ENCODE peak calls at places on chromosome 12, in seven cellular contexts. C, E, B, X, Y, S and T are unnamed samples.

GRCh38 chr12:49671051-49671765 is 36.0 kb downstream of the FMNL3 start:
- DNase-seq in X (no peak), S (no peak), B (no peak), Y (no peak), C (no peak), E (no peak), T (peak)

GRCh38 chr12:47905313-47905730 is 528 bp upstream of the VDR start:
- DNase-seq in X (no peak), S (peak), Y (no peak), C (no peak), E (no peak), B (no peak), T (no peak)

GRCh38 chr12:116130431-116130830 is 147.1 kb downstream of the MED13L start:
- DNase-seq in B (no peak), C (no peak), S (no peak), X (no peak), Y (no peak), E (no peak), T (no peak)

GRCh38 chr12:89901319-89901718 is 192.7 kb upstream of the ATP2B1 start:
- DNase-seq in B (no peak), C (no peak), X (no peak), E (no peak), Y (no peak), S (no peak), T (no peak)

GRCh38 chr12:81573228-81573627 is 185.9 kb downstream of the PPFIA2 start:
- DNase-seq in S (no peak), B (no peak), E (peak), C (peak), Y (peak), X (no peak), T (no peak)

GRCh38 chr12:72270246-72270645 is 1.9 kb upstream of the TRHDE start:
- DNase-seq in B (no peak), X (no peak), E (peak), S (no peak), C (no peak), Y (no peak), T (no peak)

GRCh38 chr12:91852646-91853045 is 293.0 kb downstream of the BTG1 start:
- DNase-seq in X (no peak), C (peak), B (no peak), S (no peak), E (peak), Y (peak), T (no peak)

GRCh38 chr12:8508224-8508623 is 5.1 kb upstream of the CLEC4D start:
- DNase-seq in X (no peak), E (no peak), Y (no peak), S (no peak), B (no peak), C (no peak), T (no peak)

GRCh38 chr12:57720606-57721595 is 17.6 kb downstream of the AGAP2 start:
- DNase-seq in E (no peak), S (no peak), C (no peak), B (peak), Y (no peak), X (no peak), T (no peak)

GRCh38 chr12:14960548-14961465 is 594 bp downstream of the ARHGDIB start:
- DNase-seq in Y (peak), E (no peak), B (no peak), X (no peak), S (no peak), C (no peak), T (peak)

GRCh38 chr12:131795688-131796410 is 32.3 kb upstream of the MMP17 start:
- DNase-seq in C (no peak), X (no peak), Y (no peak), S (no peak), E (no peak), B (no peak), T (no peak)

GRCh38 chr12:19971396-19971802 is 396.9 kb upstream of the PDE3A start:
- DNase-seq in S (peak), B (no peak), E (peak), X (no peak), C (peak), Y (peak), T (no peak)

GRCh38 chr12:39795481-39795880 is 175.9 kb upstream of the ABCD2 start:
- DNase-seq in X (no peak), C (no peak), B (no peak), Y (no peak), S (no peak), E (no peak), T (no peak)

GRCh38 chr12:51924551-51925399 is 17.5 kb downstream of the ACVRL1 start:
- DNase-seq in Y (no peak), C (no peak), S (no peak), X (no peak), E (no peak), B (no peak), T (no peak)

GRCh38 chr12:120229583-120230325 is 28.8 kb upstream of the RPLP0 start:
- DNase-seq in S (no peak), E (peak), B (no peak), Y (peak), X (no peak), C (no peak), T (no peak)

GRCh38 chr12:9634177-9634803 is 26.6 kb upstream of the KLRB1 start:
- DNase-seq in Y (peak), B (no peak), X (no peak), S (peak), E (peak), C (peak), T (peak)
- TF ChIP-seq CTCF in Y (peak), B (peak), X (peak), S (peak), E (peak), C (peak), T (peak)

GRCh38 chr12:93720559-93720958 is 43.4 kb downstream of the CRADD start:
- DNase-seq in B (no peak), X (no peak), S (no peak), C (no peak), E (no peak), Y (no peak), T (no peak)

GRCh38 chr12:93722757-93723567 is 45.8 kb downstream of the CRADD start:
- DNase-seq in Y (no peak), C (no peak), E (no peak), S (no peak), X (no peak), B (no peak), T (peak)

GRCh38 chr12:93719710-93720109 is 42.5 kb downstream of the CRADD start:
- DNase-seq in B (no peak), X (no peak), C (no peak), E (no peak), Y (no peak), S (no peak), T (no peak)

GRCh38 chr12:93723568-93723930 is 46.4 kb downstream of the CRADD start:
- DNase-seq in B (no peak), Y (no peak), C (no peak), S (no peak), X (no peak), E (no peak), T (no peak)

GRCh38 chr12:93722179-93722578 is 45.0 kb downstream of the CRADD start:
- DNase-seq in X (no peak), E (no peak), B (no peak), Y (no peak), C (no peak), S (no peak), T (no peak)
- TF ChIP-seq CTCF in X (no peak), E (no peak), B (no peak), Y (no peak), C (no peak), S (no peak), T (no peak)

GRCh38 chr12:102521662-102522277 is 41.4 kb upstream of the IGF1 start:
- DNase-seq in B (no peak), X (no peak), S (no peak), E (no peak), C (no peak), Y (no peak), T (no peak)
- TF ChIP-seq CTCF in B (no peak), X (no peak), S (no peak), E (no peak), C (no peak), Y (no peak), T (no peak)

GRCh38 chr12:32293808-32294419 is 105.4 kb upstream of the FGD4 start:
- DNase-seq in Y (no peak), C (no peak), X (no peak), B (no peak), E (no peak), S (no peak), T (no peak)
- TF ChIP-seq CTCF in Y (no peak), C (no peak), X (no peak), B (no peak), E (no peak), S (no peak), T (peak)

DNA sequence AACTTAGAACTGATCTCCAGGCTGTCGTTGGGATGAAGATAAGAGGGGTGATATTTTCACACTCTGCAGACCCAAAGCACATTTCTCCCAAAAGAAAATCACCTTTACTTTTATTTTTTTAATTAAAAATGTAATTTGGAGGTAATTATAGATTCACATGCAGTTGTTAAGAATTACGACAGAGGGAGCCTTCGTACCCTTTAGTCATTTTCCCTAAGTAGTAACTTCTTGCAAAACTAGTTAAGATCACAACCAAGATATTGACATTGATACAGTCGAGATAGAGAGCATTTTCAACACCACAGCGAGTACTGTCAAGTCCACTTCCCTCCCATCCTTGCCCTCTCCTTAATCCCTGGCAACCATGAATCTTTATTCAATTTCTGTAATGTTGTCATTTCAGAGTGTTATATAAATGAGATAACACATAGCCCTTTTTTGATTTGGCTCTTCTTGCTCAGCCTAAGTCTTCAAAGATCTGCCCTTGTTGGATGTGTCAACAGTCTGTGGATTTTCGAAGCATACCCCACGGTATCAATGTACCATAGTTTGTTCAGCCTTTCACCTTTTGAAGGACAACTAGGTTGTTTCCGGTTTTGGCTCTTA is 39.6 kb downstream of the DNAH10 start:
- DNase-seq in S (no peak), Y (peak), X (no peak), E (peak), B (no peak), C (peak), T (peak)
- TF ChIP-seq CTCF in S (peak), Y (peak), X (peak), E (peak), B (no peak), C (no peak), T (peak)

GRCh38 chr12:53443955-53444354 is 2.4 kb downstream of the PRR13 start:
- DNase-seq in B (no peak), S (no peak), Y (no peak), C (no peak), E (no peak), X (no peak), T (no peak)

DNA sequence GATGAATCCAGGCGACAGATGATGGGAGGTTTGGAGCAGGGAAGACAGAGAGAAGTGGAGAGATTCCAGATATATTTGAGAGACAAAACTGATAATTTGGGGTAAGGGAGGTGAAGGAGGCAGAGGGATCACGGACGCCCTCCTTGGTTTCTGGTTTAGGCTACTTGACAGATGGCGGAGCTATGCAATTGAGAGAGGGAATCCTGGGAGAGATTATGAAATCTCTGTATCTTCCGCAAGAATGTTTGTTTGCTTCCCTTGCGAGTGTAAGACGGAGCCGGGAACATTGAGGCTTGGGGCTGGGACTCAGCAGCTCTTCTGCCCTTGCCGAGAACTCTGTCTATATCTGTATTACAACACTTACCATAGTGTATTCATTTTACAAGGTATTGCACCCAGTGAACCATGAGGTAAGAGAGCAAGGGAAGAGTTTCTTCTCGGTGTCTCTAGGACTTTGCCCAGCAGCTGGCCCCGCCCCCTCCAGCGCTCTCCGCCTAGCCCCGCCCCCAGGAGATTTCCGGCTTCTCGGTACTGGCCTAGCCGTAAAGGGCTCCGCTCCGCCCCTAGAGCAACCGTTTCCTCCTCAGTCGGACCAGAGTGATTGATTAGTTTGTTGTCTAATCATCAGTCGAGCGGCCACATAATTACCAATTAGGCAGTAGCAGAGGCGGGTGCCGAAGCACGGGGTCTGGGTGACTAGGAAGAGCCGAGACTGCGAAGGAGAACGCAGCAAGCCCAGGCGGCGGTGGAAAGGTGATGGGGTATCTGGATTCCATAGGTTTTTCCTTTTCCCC is at the start of gene PRR13:
- DNase-seq in S (peak), C (peak), E (peak), X (peak), Y (peak), B (no peak), T (peak)
- TF ChIP-seq CTCF in S (no peak), C (no peak), E (no peak), X (no peak), Y (no peak), B (no peak), T (no peak)

DNA sequence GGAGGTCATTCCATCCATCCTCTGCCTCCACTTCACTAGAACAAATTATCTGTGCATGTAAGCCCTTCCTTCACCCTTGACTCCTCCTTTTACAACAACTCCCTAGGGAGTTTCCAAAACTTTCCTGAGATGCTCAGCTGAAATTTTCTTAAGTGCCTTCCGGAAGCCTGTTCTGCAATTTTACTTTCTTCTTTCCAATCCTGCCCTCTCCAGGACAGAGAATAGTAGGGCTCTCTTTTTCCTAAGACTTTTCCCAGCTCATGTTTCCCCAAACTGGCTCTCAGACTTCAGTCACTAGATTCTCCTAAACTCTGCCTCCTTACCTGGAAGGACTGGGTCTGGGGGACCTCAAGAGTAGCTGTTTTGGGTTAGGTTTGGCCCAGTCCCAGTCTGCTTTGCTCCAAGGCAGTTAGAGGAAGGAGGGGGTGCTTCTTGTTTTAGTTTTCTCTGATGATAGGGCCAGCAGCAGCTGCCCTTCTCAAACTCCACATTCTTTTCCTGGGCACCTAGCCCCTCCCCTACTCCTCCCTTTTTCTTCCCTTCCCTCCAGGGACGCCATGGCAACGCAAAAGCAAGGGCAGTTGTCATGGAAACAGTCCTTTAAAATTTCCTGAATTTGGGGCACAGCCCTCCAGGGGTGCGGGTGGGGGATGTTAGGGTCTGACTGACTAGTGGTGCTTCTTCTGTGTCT is 17.1 kb downstream of the PPP1R1A start:
- DNase-seq in B (no peak), C (no peak), S (no peak), E (no peak), Y (peak), X (no peak), T (no peak)
- TF ChIP-seq CTCF in B (no peak), C (no peak), S (no peak), E (no peak), Y (no peak), X (no peak), T (no peak)

GRCh38 chr12:41663487-41664258 is 475.6 kb downstream of the PDZRN4 start:
- DNase-seq in S (peak), B (no peak), C (peak), X (no peak), E (peak), Y (peak), T (peak)
- TF ChIP-seq CTCF in S (peak), B (peak), C (peak), X (peak), E (peak), Y (peak), T (peak)

DNA sequence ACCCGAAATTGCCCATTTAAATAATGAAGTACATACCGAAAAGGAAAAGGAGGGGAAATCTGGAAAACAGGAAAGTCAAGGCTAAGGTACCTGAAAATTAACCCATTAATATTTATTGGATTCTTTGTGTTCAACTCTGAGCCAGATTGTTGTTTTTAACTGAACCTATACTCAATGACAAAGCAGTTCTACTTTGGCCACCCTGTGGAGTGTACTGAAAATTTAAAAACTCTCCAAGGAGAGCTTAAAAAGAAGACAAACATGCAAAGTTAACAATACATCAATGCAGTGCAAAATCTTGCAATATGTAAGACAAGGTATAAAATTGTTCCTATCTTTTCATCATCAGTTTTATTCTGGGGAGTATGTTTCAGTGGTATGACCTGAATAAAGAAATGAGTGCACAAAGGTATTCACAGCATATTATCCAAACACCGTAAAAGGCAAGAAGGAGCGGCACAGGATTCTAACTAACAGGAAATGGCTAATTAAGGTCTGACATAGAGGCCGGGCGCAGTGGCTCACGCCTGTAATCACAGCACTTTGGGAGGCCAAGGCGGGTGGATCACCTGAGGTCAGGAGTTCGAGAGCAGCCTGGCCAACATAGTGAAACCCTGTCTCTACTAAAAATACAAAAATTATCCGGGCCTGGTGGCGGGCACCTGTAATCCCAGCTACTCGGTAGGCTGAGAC is 1.7 kb downstream of the USP44 start:
- DNase-seq in Y (no peak), B (no peak), S (no peak), X (no peak), C (no peak), E (no peak), T (no peak)
- TF ChIP-seq CTCF in Y (no peak), B (no peak), S (no peak), X (no peak), C (no peak), E (no peak), T (no peak)

DNA sequence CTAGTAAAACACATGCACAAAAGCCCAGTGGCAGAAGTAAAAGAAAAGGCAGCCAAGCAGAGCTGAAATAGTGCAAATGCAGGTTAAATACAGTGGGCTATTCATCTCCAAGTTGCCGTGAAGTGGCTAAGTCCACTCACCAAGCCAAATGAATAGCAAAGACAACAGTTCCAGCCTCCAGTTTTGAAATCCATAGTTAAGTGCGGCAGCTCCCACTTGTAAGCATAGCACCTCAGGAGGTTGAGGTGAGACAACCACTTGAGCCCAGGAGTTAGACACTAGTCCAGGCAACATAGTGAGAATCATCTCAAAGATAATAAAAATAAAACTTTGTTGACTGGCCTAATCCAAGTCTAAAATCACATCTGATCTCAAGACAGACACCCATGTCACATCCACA is 9.8 kb upstream of the PHLDA1 start:
- DNase-seq in S (no peak), B (no peak), E (no peak), X (no peak), Y (no peak), C (no peak), T (no peak)
- TF ChIP-seq CTCF in S (no peak), B (no peak), E (no peak), X (no peak), Y (no peak), C (no peak), T (no peak)